ENCODE peak calls at places on chromosome 20, in seven cellular contexts. S, C, P, E, F, Z and N are unnamed samples.

GRCh38 chr20:1124416-1124815 is 6.0 kb downstream of the PSMF1 start:
- DNase-seq in S (no peak), C (no peak), P (no peak), E (no peak), F (peak; percentile 41), Z (no peak), N (no peak)

GRCh38 chr20:64226686-64227576 is 28.6 kb upstream of the PCMTD2 start:
- DNase-seq in S (no peak), C (no peak), P (no peak), E (no peak), F (no peak), Z (no peak), N (no peak)

GRCh38 chr20:26169506-26169905 is 472.9 kb upstream of the ZNF337 start:
- DNase-seq in S (peak; percentile 71), C (no peak), P (no peak), E (no peak), F (peak; percentile 28), Z (no peak), N (no peak)

GRCh38 chr20:40945754-40946451 is 82.7 kb upstream of the TOP1 start:
- DNase-seq in S (peak; percentile 64), C (peak; percentile 31), P (no peak), E (peak; percentile 68), F (peak; percentile 55), Z (peak; percentile 53), N (no peak)

GRCh38 chr20:19991826-19992225 is 25.3 kb upstream of the NAA20 start:
- DNase-seq in S (no peak), C (no peak), P (no peak), E (no peak), F (no peak), Z (no peak), N (no peak)

GRCh38 chr20:41176711-41177552 is 39.6 kb downstream of the PLCG1 start:
- DNase-seq in S (no peak), C (no peak), P (peak; percentile 70), E (no peak), F (no peak), Z (no peak), N (no peak)

GRCh38 chr20:10667077-10667401 is 6.8 kb downstream of the JAG1 start:
- DNase-seq in S (no peak), C (no peak), P (peak; percentile 78), E (no peak), F (no peak), Z (no peak), N (no peak)

GRCh38 chr20:59805266-59805665 is 128.2 kb downstream of the SYCP2 start:
- DNase-seq in S (no peak), C (no peak), P (peak; percentile 8), E (no peak), F (no peak), Z (no peak), N (no peak)

GRCh38 chr20:44187054-44187762 is at the start of gene JPH2:
- DNase-seq in S (peak; percentile 62), C (peak; percentile 94), P (peak; percentile 95), E (peak; percentile 40), F (peak; percentile 51), Z (peak; percentile 8), N (no peak)

GRCh38 chr20:44069203-44069931 is 117.6 kb downstream of the JPH2 start:
- DNase-seq in S (no peak), C (no peak), P (no peak), E (no peak), F (no peak), Z (no peak), N (peak; percentile 59)

GRCh38 chr20:63071541-63072181 is 64.9 kb upstream of the BHLHE23 start:
- DNase-seq in S (peak; percentile 18), C (no peak), P (no peak), E (no peak), F (peak; percentile 86), Z (peak; percentile 37), N (no peak)

GRCh38 chr20:54611701-54612487 is 136.5 kb downstream of the DOK5 start:
- DNase-seq in S (no peak), C (no peak), P (no peak), E (no peak), F (peak; percentile 1), Z (no peak), N (no peak)

GRCh38 chr20:32206383-32207210 is 946 bp downstream of the PLAGL2 start:
- DNase-seq in S (no peak), C (peak; percentile 18), P (no peak), E (no peak), F (no peak), Z (no peak), N (no peak)

GRCh38 chr20:4897600-4897999 is 103.7 kb downstream of the SLC23A2 start:
- DNase-seq in S (no peak), C (no peak), P (no peak), E (no peak), F (no peak), Z (no peak), N (no peak)

GRCh38 chr20:33423141-33423834 is 20.3 kb downstream of the SNTA1 start:
- DNase-seq in S (peak; percentile 69), C (peak; percentile 75), P (peak; percentile 97), E (no peak), F (peak; percentile 82), Z (no peak), N (no peak)

GRCh38 chr20:12925214-12925755 is 83.5 kb upstream of the SPTLC3 start:
- DNase-seq in S (peak; percentile 89), C (peak; percentile 69), P (no peak), E (peak; percentile 57), F (peak; percentile 85), Z (peak; percentile 56), N (peak; percentile 15)

GRCh38 chr20:36004045-36004444 is 35.7 kb downstream of the CNBD2 start:
- DNase-seq in S (no peak), C (no peak), P (no peak), E (no peak), F (peak; percentile 70), Z (no peak), N (no peak)

GRCh38 chr20:2693286-2693995 is 861 bp downstream of the EBF4 start:
- DNase-seq in S (peak; percentile 4), C (no peak), P (no peak), E (no peak), F (no peak), Z (peak; percentile 36), N (no peak)

GRCh38 chr20:33859157-33859695 is 48.1 kb downstream of the CHMP4B start:
- DNase-seq in S (peak; percentile 41), C (peak; percentile 74), P (no peak), E (no peak), F (peak; percentile 47), Z (no peak), N (peak; percentile 50)

GRCh38 chr20:8116067-8116811 is 15.8 kb upstream of the PLCB1 start:
- DNase-seq in S (peak; percentile 69), C (peak; percentile 46), P (no peak), E (no peak), F (peak; percentile 83), Z (no peak), N (no peak)

GRCh38 chr20:35166242-35166830 is 5.5 kb upstream of the PROCR start:
- DNase-seq in S (peak; percentile 62), C (no peak), P (no peak), E (peak; percentile 77), F (no peak), Z (no peak), N (no peak)

GRCh38 chr20:47311967-47312681 is 44.4 kb downstream of the ZMYND8 start:
- DNase-seq in S (no peak), C (no peak), P (no peak), E (no peak), F (no peak), Z (no peak), N (no peak)

GRCh38 chr20:17835240-17835940 is 133.2 kb downstream of the SNX5 start:
- DNase-seq in S (peak; percentile 85), C (peak; percentile 54), P (peak; percentile 89), E (no peak), F (peak; percentile 92), Z (no peak), N (no peak)

GRCh38 chr20:38392356-38392755 is 42.8 kb downstream of the SNHG17 start:
- DNase-seq in S (no peak), C (no peak), P (no peak), E (no peak), F (no peak), Z (no peak), N (no peak)

GRCh38 chr20:38386004-38386403 is 39.7 kb downstream of the LBP start:
- DNase-seq in S (no peak), C (no peak), P (no peak), E (no peak), F (no peak), Z (no peak), N (no peak)

GRCh38 chr20:38386852-38387251 is 40.6 kb downstream of the LBP start:
- DNase-seq in S (no peak), C (no peak), P (no peak), E (no peak), F (no peak), Z (no peak), N (no peak)

GRCh38 chr20:38383147-38383546 is 36.9 kb downstream of the LBP start:
- DNase-seq in S (no peak), C (no peak), P (no peak), E (no peak), F (no peak), Z (no peak), N (no peak)

GRCh38 chr20:38387953-38388352 is 41.7 kb downstream of the LBP start:
- DNase-seq in S (no peak), C (no peak), P (no peak), E (no peak), F (no peak), Z (no peak), N (no peak)
- TF ChIP-seq CTCF in S (no peak), C (no peak), P (no peak), E (no peak), F (peak; percentile 10), Z (no peak), N (no peak)

GRCh38 chr20:6636209-6637159 is 131.0 kb upstream of the BMP2 start:
- DNase-seq in S (peak; percentile 83), C (no peak), P (no peak), E (peak; percentile 22), F (peak; percentile 69), Z (no peak), N (no peak)
- TF ChIP-seq CTCF in S (peak; percentile 67), C (peak; percentile 64), P (peak; percentile 57), E (peak; percentile 31), F (peak; percentile 48), Z (peak; percentile 69), N (peak; percentile 14)

DNA sequence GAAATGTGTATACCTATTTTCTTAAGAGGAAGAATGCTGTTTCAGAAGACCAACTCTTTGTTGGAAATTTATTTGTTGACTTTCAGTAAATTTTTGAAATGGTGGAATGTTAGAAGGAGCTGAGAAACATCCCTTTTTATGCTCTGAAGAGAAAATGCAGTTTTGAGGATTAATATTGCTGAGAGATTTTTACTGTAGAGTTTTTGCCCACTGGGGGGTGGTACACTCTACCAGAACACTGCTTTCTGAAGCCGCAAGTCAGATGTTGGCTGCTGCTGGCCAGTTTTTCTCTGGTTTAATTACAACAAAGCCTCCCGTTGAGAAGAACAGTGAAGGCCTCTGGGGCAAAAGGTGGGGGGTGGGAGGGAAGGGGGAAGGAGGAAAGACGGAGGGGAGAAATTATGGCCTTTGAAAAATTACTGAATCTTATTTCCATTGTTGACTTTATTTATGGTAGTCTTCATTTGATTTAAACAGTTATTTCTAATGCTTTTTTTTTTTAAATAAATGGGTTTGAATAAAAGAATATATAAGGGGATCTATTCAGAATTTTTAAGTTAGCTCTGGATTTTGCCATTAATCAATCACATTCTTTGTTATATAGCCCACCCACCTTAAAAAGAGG is 3.0 kb downstream of the FLRT3 start:
- DNase-seq in S (peak; percentile 70), C (no peak), P (no peak), E (peak; percentile 30), F (peak; percentile 60), Z (peak; percentile 42), N (no peak)
- TF ChIP-seq CTCF in S (peak; percentile 51), C (peak; percentile 34), P (no peak), E (peak; percentile 42), F (peak; percentile 51), Z (peak; percentile 79), N (peak; percentile 30)

GRCh38 chr20:15491564-15491963 is 1081.7 kb downstream of the KIF16B start:
- DNase-seq in S (no peak), C (no peak), P (no peak), E (peak; percentile 18), F (no peak), Z (no peak), N (no peak)
- TF ChIP-seq CTCF in S (no peak), C (peak; percentile 43), P (no peak), E (no peak), F (no peak), Z (peak; percentile 50), N (peak; percentile 43)